ENCODE peak calls at places on chromosomes 7 and 10, in seven cellular contexts. I, P, C, A, M, B and L are unnamed samples.

GRCh38 chr7:87192784-87193487 is 26.6 kb downstream of the TMEM243 start:
- DNase-seq in I (no peak), P (no peak), C (no peak), A (no peak), M (no peak), B (no peak), L (no peak)

GRCh38 chr7:8184241-8184640 is 77.7 kb downstream of the ICA1 start:
- DNase-seq in I (no peak), P (no peak), C (no peak), A (no peak), M (no peak), B (no peak), L (no peak)

GRCh38 chr10:26481914-26482550 is 43.9 kb downstream of the APBB1IP start:
- DNase-seq in I (no peak), P (peak), C (no peak), A (no peak), M (no peak), B (peak), L (no peak)

GRCh38 chr10:70906953-70907618 is 18.7 kb upstream of the PCBD1 start:
- DNase-seq in I (no peak), P (peak), C (no peak), A (peak), M (no peak), B (no peak), L (peak)

GRCh38 chr10:12027539-12027938 is 15.1 kb downstream of the UPF2 start:
- DNase-seq in I (no peak), P (no peak), C (no peak), A (no peak), M (no peak), B (no peak), L (no peak)

GRCh38 chr7:35700865-35701264 is 5.9 kb upstream of the HERPUD2 start:
- DNase-seq in I (no peak), P (no peak), C (no peak), A (no peak), M (no peak), B (no peak), L (no peak)

GRCh38 chr7:100091411-100092181 is 2.8 kb downstream of the COPS6 start:
- DNase-seq in I (no peak), P (no peak), C (no peak), A (no peak), M (no peak), B (no peak), L (no peak)

GRCh38 chr10:117226813-117227451 is 14.0 kb upstream of the SLC18A2 start:
- DNase-seq in I (peak), P (peak), C (no peak), A (no peak), M (peak), B (peak), L (no peak)

GRCh38 chr7:128906766-128907559 is 3.5 kb downstream of the KCP start:
- DNase-seq in I (no peak), P (no peak), C (no peak), A (no peak), M (no peak), B (no peak), L (peak)

GRCh38 chr10:101563497-101564040 is 24.5 kb downstream of the POLL start:
- DNase-seq in I (no peak), P (no peak), C (no peak), A (peak), M (peak), B (no peak), L (no peak)

GRCh38 chr7:141076377-141076776 is 2.5 kb downstream of the TMEM178B start:
- DNase-seq in I (no peak), P (no peak), C (no peak), A (no peak), M (no peak), B (no peak), L (no peak)

GRCh38 chr7:55065511-55066229 is 46.9 kb downstream of the EGFR start:
- DNase-seq in I (peak), P (no peak), C (no peak), A (no peak), M (no peak), B (no peak), L (no peak)

GRCh38 chr7:8094164-8095140 is 125.9 kb downstream of the GLCCI1 start:
- DNase-seq in I (no peak), P (no peak), C (no peak), A (no peak), M (no peak), B (no peak), L (no peak)

GRCh38 chr10:3874988-3875841 is 90.2 kb upstream of the KLF6 start:
- DNase-seq in I (no peak), P (peak), C (no peak), A (no peak), M (no peak), B (peak), L (no peak)
- TF ChIP-seq EP300 in I (no peak), P (no peak), C (no peak), A (no peak), M (no peak), B (peak), L (no peak)

DNA sequence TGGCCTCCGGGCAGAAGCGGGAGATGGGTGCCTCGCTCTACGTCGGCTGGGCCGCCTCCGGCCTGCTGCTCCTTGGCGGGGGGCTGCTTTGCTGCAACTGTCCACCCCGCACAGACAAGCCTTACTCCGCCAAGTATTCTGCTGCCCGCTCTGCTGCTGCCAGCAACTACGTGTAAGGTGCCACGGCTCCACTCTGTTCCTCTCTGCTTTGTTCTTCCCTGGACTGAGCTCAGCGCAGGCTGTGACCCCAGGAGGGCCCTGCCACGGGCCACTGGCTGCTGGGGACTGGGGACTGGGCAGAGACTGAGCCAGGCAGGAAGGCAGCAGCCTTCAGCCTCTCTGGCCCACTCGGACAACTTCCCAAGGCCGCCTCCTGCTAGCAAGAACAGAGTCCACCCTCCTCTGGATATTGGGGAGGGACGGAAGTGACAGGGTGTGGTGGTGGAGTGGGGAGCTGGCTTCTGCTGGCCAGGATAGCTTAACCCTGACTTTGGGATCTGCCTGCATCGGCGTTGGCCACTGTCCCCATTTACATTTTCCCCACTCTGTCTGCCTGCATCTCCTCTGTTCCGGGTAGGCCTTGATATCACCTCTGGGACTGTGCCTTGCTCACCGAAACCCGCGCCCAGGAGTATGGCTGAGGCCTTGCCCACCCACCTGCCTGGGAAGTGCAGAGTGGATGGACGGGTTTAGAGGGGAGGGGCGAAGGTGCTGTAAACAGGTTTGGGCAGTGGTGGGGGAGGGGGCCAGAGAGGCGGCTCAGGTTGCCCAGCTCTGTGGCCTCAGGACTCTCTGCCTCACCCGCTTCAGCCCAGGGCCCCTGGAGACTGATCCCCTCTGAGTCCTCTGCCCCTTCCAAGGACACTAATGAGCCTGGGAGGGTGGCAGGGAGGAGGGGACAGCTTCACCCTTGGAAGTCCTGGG is 1.1 kb downstream of the CLDN4 start:
- DNase-seq in I (peak), P (peak), C (no peak), A (peak), M (peak), B (peak), L (no peak)
- TF ChIP-seq POLR2AphosphoS5 in I (peak), P (no peak), C (no peak), A (no peak), M (peak), B (peak), L (peak)

DNA sequence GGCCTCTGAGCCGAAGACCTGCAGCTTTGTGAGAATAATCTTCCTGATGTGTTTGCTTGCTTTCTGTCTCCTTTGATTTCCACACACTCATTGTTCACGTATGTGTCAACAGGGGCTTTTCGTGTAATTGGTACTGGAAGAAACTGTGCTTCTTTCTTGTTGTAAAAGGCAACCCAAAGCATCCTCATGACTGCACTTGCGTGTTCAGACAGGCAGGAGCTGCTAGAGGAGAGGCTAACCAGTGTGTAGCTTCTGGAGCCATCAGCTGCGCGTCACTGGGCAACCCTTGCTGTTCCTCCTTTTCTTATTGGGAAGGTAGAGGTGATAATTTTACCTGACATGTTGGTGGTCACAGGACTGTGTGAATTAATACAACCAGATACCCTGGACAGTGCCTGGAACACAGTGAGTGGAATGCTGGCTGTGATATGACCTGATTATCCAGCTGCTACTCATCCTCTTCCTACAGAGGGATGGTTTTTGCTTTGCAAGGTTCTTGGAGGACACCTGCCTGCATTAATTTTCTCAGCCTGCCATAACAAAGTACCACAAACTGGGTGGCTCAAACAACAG is 213.0 kb downstream of the ABCA13 start:
- DNase-seq in I (no peak), P (no peak), C (no peak), A (no peak), M (no peak), B (no peak), L (no peak)
- TF ChIP-seq CTCF in I (no peak), P (no peak), C (no peak), A (no peak), M (no peak), B (no peak), L (no peak)

GRCh38 chr10:125340871-125341270 is 180.5 kb upstream of the CTBP2 start:
- DNase-seq in I (no peak), P (no peak), C (no peak), A (no peak), M (no peak), B (no peak), L (no peak)

GRCh38 chr10:125348536-125348935 is 188.2 kb upstream of the CTBP2 start:
- DNase-seq in I (no peak), P (no peak), C (no peak), A (no peak), M (no peak), B (no peak), L (no peak)

GRCh38 chr10:125341611-125342010 is 181.2 kb upstream of the CTBP2 start:
- DNase-seq in I (no peak), P (no peak), C (no peak), A (no peak), M (no peak), B (no peak), L (no peak)

GRCh38 chr10:125343118-125343752 is 182.9 kb upstream of the CTBP2 start:
- DNase-seq in I (peak), P (peak), C (no peak), A (no peak), M (no peak), B (no peak), L (no peak)

GRCh38 chr10:125344573-125345121 is 184.3 kb upstream of the CTBP2 start:
- DNase-seq in I (no peak), P (peak), C (no peak), A (no peak), M (peak), B (no peak), L (no peak)
- TF ChIP-seq EP300 in I (no peak), P (no peak), C (no peak), A (no peak), M (no peak), B (no peak), L (no peak)

DNA sequence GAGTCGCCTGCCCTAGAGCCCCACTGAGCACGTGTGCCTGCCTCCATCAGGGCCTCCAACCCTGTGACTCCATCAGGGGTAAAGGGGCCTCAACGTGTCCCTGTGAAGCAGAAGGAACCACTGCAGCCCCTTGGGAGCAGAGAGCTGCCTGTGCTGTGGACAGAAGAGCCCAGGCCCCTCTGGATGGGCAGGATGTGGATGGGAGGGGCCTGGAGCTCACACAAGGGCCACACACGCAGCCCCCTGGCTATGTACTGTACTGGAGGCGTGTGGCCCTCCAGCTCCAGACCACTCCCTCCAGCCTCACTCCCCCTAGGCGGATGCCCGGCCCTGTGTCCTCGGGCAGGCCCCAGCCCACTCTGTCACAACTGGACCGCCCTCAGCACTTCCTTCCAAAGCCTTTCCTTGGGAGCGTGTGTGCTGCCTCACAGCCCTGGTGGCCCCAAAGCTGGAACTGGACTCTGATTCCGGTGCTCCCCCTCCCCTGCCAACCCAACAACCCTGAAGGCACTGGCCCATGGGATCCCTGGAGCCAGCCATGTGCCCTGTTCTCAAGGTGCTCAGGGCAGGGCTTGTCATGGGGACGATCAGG is 238.0 kb downstream of the TCERG1L start:
- DNase-seq in I (no peak), P (no peak), C (no peak), A (peak), M (no peak), B (no peak), L (no peak)
- TF ChIP-seq POLR2AphosphoS5 in I (no peak), P (no peak), C (no peak), A (no peak), M (no peak), B (no peak), L (no peak)